ENCODE peak calls at places on chromosomes 7 and 10, in ten cellular contexts. E is mesendoderm; W is breast epithelium; P is IMR-90; X is H9; Q is GM23248; H is uterus; Z is astrocyte; O is SJSA1; T is CD8-positive, alpha-beta memory T cell. M is an unnamed sample. For H3K4me1, the result is how much of the 10 kb centered on the place peaks cover.

GRCh38 chr10:43960477-43960876 is 311.8 kb upstream of the ZNF32 start:
- DNase-seq in E (no peak), W (no peak), P (no peak), X (no peak), Q (no peak), H (no peak), Z (no peak), O (no peak), T (no peak), M (no peak)

GRCh38 chr7:16615234-16615633 is 30.3 kb downstream of the ANKMY2 start:
- DNase-seq in E (peak), W (no peak), P (no peak), X (no peak), Q (no peak), H (no peak), Z (no peak), O (no peak), T (no peak), M (peak)

GRCh38 chr7:40493609-40494041 is 358.8 kb downstream of the SUGCT start:
- DNase-seq in E (no peak), W (no peak), P (no peak), X (no peak), Q (peak), H (no peak), Z (peak), O (no peak), T (no peak), M (no peak)

GRCh38 chr7:40811666-40812065 is 676.9 kb downstream of the SUGCT start:
- DNase-seq in E (no peak), W (no peak), P (no peak), X (no peak), Q (no peak), H (no peak), Z (no peak), O (no peak), T (no peak), M (no peak)

GRCh38 chr7:98051118-98051744 is 55.4 kb upstream of the LMTK2 start:
- DNase-seq in E (peak), W (no peak), P (no peak), X (peak), Q (no peak), H (no peak), Z (no peak), O (no peak), T (peak), M (peak)

GRCh38 chr10:42911359-42911758 is 128.8 kb downstream of the BMS1 start:
- DNase-seq in E (no peak), W (no peak), P (no peak), X (no peak), Q (no peak), H (no peak), Z (no peak), O (no peak), T (no peak), M (no peak)

GRCh38 chr7:148116195-148116594 is 474.4 kb upstream of the C7orf33 start:
- DNase-seq in E (no peak), W (no peak), P (no peak), X (no peak), Q (no peak), H (no peak), Z (no peak), O (no peak), T (no peak), M (no peak)

GRCh38 chr7:55024776-55025175 is 6.0 kb downstream of the EGFR start:
- DNase-seq in E (no peak), W (no peak), P (peak), X (no peak), Q (peak), H (no peak), Z (no peak), O (no peak), T (no peak), M (no peak)

GRCh38 chr10:63812491-63812890 is 291.3 kb downstream of the REEP3 start:
- DNase-seq in E (no peak), W (no peak), P (no peak), X (no peak), Q (peak), H (no peak), Z (peak), O (no peak), T (no peak), M (no peak)

GRCh38 chr7:157529768-157530560 is 193.2 kb downstream of the DNAJB6 start:
- DNase-seq in E (no peak), W (peak), P (no peak), X (peak), Q (no peak), H (no peak), Z (no peak), O (no peak), T (no peak), M (no peak)

GRCh38 chr10:519716-520401 is 169.6 kb downstream of the DIP2C start:
- DNase-seq in E (no peak), W (no peak), P (no peak), X (no peak), Q (no peak), H (peak), Z (no peak), O (no peak), T (no peak), M (no peak)

GRCh38 chr10:120750167-120750566 is 101.0 kb upstream of the WDR11 start:
- DNase-seq in E (no peak), W (no peak), P (no peak), X (no peak), Q (no peak), H (no peak), Z (no peak), O (no peak), T (no peak), M (no peak)

GRCh38 chr10:72328045-72328828 is 26.5 kb downstream of the DNAJB12 start:
- DNase-seq in E (peak), W (no peak), P (peak), X (peak), Q (peak), H (peak), Z (no peak), O (peak), T (no peak), M (peak)

GRCh38 chr7:143214789-143215679 is 6.8 kb upstream of the TAS2R40 start:
- DNase-seq in E (peak), W (peak), P (peak), X (peak), Q (peak), H (peak), Z (peak), O (peak), T (peak), M (peak)

GRCh38 chr10:79196470-79197461 is 128.0 kb downstream of the ZMIZ1 start:
- DNase-seq in E (peak), W (peak), P (peak), X (peak), Q (peak), H (peak), Z (no peak), O (peak), T (peak), M (peak)

DNA sequence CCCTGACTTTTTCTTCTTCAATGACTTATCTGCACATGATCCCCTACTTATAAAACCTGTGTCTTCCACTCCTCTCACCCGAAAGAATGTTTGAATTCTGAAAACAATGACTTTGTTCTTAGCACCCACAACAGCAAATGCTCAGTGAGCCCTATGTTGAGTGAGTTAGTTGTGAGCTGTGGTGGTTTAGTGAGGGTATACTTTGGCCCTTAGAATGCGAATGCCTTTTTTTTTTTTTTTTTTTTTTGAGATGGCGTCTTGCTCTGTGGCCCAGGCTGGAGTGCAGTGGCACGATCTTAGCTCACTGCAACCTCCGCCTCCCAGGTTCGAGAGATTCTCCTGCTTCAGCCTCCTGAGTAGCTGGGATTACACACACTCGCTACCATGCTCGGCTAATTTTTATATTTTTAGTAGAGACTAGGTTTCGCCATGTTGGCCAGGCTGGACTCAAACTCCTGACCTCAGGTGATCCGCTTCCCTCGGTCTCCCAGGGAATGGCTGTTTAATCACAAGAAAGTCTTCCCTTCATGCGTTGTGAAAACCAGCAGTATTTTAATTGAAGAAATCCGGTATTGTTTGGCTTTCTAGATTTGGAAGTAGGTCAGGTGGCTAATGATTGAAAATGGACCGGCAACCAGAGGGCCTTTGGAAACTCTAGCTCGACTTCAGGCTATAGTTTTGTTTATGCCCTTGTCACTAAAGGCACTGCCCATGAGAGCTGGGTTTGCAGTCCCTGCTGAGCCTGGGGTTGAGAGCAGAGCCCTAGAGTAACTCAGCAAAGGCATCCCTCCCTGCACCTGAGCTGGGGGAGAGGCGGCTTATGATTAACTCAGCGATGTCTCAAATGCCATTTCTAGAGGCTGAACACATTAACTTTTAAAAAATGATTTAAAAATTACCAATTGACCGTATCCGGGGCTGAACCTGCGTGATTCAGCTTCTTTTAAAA is 41.3 kb downstream of the CUX1 start:
- DNase-seq in E (no peak), W (no peak), P (no peak), X (no peak), Q (no peak), H (peak), Z (no peak), O (no peak), T (no peak), M (no peak)
- H3K4me1 ChIP-seq in E (under half), W (under half), P (under half), X (under half), Q (under half), H (under half), Z (under half), O (under half), T (under half), M (under half)

DNA sequence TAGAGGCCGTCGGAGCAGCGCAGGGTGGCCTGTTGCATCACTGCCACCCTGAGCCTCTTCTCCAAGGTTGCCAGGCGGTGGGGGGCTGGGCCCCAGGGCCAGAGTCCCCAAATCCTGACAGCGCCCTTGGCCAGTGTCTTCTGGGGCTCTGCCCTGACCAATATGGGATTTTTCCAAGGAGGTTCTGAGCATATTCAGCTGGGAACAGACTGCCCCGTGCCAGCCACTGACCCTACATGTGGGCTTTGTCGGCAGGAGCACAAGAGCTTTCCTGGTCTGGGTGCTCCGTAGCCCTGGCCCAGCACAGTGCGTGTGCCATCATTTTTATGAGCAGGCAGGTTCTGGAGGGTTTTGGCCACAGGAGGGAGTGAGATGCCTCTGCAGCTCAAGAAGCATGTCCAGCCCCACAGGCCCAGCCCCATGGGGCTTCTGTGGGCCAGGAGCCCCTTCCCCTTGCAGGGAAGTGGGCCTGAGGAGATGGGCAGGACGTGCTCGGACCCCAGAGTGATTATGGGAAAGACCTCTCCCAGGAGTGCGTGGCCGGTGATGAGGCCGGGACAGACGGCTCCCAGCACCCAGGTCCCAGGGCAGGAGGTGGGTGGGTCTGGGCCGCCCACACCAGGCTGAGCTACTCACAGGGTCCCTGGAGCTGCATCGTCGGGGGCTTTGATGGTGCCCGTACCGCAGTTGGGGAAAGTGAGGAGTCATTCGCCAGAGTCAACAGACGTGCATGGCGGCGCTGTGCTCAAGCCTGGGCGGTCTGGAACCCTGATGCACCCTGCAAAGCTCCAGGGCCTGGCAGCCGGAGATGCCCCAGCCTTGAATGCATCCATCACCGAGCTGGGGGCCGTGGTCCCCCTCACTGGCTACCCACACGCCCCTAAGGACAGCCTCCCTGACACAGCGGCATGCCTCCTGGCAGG is 66.6 kb downstream of the PWWP2B start:
- DNase-seq in E (no peak), W (no peak), P (no peak), X (no peak), Q (peak), H (no peak), Z (no peak), O (no peak), T (peak), M (no peak)
- H3K4me1 ChIP-seq in E (under half), W (under half), P (under half), X (under half), Q (under half), H (under half), Z (under half), O (under half), T (under half), M (under half)

GRCh38 chr10:99975942-99976809 is 33.6 kb downstream of the DNMBP start:
- DNase-seq in E (no peak), W (no peak), P (peak), X (no peak), Q (peak), H (peak), Z (peak), O (peak), T (no peak), M (no peak)

GRCh38 chr10:99976886-99977391 is 32.8 kb downstream of the DNMBP start:
- DNase-seq in E (peak), W (no peak), P (peak), X (no peak), Q (peak), H (no peak), Z (peak), O (peak), T (no peak), M (no peak)

GRCh38 chr10:99979066-99979685 is 30.6 kb downstream of the DNMBP start:
- DNase-seq in E (peak), W (no peak), P (no peak), X (no peak), Q (no peak), H (no peak), Z (no peak), O (no peak), T (no peak), M (peak)

GRCh38 chr10:99975106-99975829 is 34.5 kb downstream of the DNMBP start:
- DNase-seq in E (no peak), W (no peak), P (no peak), X (no peak), Q (no peak), H (no peak), Z (no peak), O (no peak), T (no peak), M (no peak)

GRCh38 chr10:99977916-99978315 is 31.8 kb downstream of the DNMBP start:
- DNase-seq in E (peak), W (no peak), P (no peak), X (no peak), Q (peak), H (no peak), Z (peak), O (no peak), T (no peak), M (peak)
- H3K4me1 ChIP-seq in E (under half), W (under half), P (under half), X (under half), Q (half or more), H (under half), Z (under half), O (under half), T (under half), M (under half)

GRCh38 chr10:106910666-106911065 is 253.8 kb downstream of the SORCS1 start:
- DNase-seq in E (no peak), W (no peak), P (no peak), X (no peak), Q (no peak), H (no peak), Z (no peak), O (no peak), T (no peak), M (no peak)

GRCh38 chr10:106904209-106904608 is 260.3 kb downstream of the SORCS1 start:
- DNase-seq in E (no peak), W (no peak), P (no peak), X (no peak), Q (no peak), H (no peak), Z (no peak), O (no peak), T (no peak), M (no peak)

GRCh38 chr10:106913294-106913693 is 251.2 kb downstream of the SORCS1 start:
- DNase-seq in E (no peak), W (no peak), P (no peak), X (no peak), Q (no peak), H (no peak), Z (no peak), O (no peak), T (no peak), M (peak)

DNA sequence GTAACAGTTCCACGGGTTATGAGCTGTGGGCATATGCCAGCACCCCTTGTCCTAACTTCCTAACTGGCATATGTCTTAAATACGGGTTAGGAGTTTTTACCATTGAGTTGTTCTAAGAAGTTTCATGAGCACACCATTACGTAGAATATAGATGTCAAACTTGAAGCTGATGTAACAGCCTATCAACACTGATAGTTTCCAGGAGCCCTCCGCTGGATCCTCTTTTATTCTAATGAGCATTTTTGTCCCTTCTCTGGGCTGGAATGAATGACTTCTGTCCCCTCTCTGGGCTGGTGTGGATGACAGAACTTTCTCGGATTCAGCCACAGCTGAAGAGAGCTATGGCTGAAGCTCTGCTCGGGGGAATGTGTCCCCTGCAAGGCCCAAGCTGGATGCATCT is 256.3 kb downstream of the SORCS1 start:
- DNase-seq in E (no peak), W (no peak), P (no peak), X (no peak), Q (no peak), H (no peak), Z (no peak), O (no peak), T (no peak), M (no peak)
- H3K4me1 ChIP-seq in E (under half), W (under half), P (under half), X (under half), Q (under half), H (under half), Z (under half), O (under half), T (under half), M (half or more)

GRCh38 chr7:103702454-103702853 is 256.4 kb upstream of the SLC26A5 start:
- DNase-seq in E (no peak), W (no peak), P (peak), X (no peak), Q (peak), H (no peak), Z (no peak), O (no peak), T (no peak), M (no peak)

GRCh38 chr7:103695496-103695895 is 249.5 kb upstream of the SLC26A5 start:
- DNase-seq in E (no peak), W (no peak), P (no peak), X (no peak), Q (no peak), H (no peak), Z (no peak), O (no peak), T (no peak), M (no peak)

GRCh38 chr7:103702982-103703381 is 257.0 kb upstream of the SLC26A5 start:
- DNase-seq in E (no peak), W (no peak), P (no peak), X (no peak), Q (no peak), H (no peak), Z (no peak), O (no peak), T (no peak), M (no peak)

GRCh38 chr7:103694304-103694703 is 248.3 kb upstream of the SLC26A5 start:
- DNase-seq in E (no peak), W (no peak), P (no peak), X (no peak), Q (no peak), H (no peak), Z (no peak), O (no peak), T (no peak), M (no peak)

DNA sequence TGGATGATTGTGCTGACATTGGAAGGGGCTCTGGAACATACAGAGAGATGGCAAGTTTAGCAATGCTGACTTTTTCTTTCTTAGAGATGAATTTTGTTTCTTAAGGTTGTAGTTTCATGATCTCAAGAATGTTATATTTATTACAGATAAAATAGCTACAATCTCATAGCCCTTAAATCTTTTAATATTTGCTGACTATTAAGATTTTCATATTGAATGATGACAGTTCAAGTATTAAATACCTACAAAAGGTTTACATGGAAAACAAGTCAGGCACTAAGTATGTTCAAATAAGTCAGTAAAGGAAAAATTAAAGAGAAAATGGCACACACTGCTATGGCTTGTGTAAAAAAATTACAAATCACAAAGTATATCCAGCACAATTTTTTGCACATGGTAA is 252.1 kb upstream of the SLC26A5 start:
- DNase-seq in E (no peak), W (no peak), P (no peak), X (no peak), Q (no peak), H (no peak), Z (no peak), O (no peak), T (no peak), M (no peak)
- H3K4me1 ChIP-seq in E (under half), W (under half), P (under half), X (under half), Q (under half), H (under half), Z (under half), O (under half), T (under half), M (under half)

GRCh38 chr10:86956195-86956840 is 1.1 kb downstream of the MMRN2 start:
- DNase-seq in E (no peak), W (no peak), P (no peak), X (no peak), Q (no peak), H (no peak), Z (no peak), O (no peak), T (peak), M (no peak)
- H3K4me1 ChIP-seq in E (under half), W (under half), P (under half), X (under half), Q (under half), H (under half), Z (under half), O (under half), T (under half), M (under half)